ENCODE peak calls at places on chromosomes 16 and 17, in six cellular contexts. One of them, this sample, is unnamed.

GRCh38 chr16:77937473-77938195 is 84.7 kb upstream of the CLEC3A start:
- DNase-seq in T-helper 2 cell: no peak
- DNase-seq in GM13976: no peak
- DNase-seq in NCI-H1694: no peak
- DNase-seq in mesendoderm: no peak
- DNase-seq in stimulated activated CD4-positive, alpha-beta T cell treated with anti-CD3 and anti-CD28 coated beads, Interleukin-15, amount 100 ng/mL, for 1 hour: no peak
- DNase-seq in this sample: no peak

GRCh38 chr16:66853261-66854139 is 9.3 kb downstream of the CA7 start:
- DNase-seq in T-helper 2 cell: no peak
- DNase-seq in GM13976: peak; percentile 32
- DNase-seq in NCI-H1694: no peak
- DNase-seq in mesendoderm: no peak
- DNase-seq in stimulated activated CD4-positive, alpha-beta T cell treated with anti-CD3 and anti-CD28 coated beads, Interleukin-15, amount 100 ng/mL, for 1 hour: no peak
- DNase-seq in this sample: no peak

GRCh38 chr16:53091508-53092211 is 36.9 kb downstream of the CHD9 start:
- DNase-seq in T-helper 2 cell: no peak
- DNase-seq in GM13976: peak; percentile 56
- DNase-seq in NCI-H1694: peak; percentile 95
- DNase-seq in mesendoderm: peak; percentile 94
- DNase-seq in stimulated activated CD4-positive, alpha-beta T cell treated with anti-CD3 and anti-CD28 coated beads, Interleukin-15, amount 100 ng/mL, for 1 hour: no peak
- DNase-seq in this sample: no peak

GRCh38 chr17:7229504-7229903 is 4.8 kb downstream of the DVL2 start:
- DNase-seq in T-helper 2 cell: no peak
- DNase-seq in GM13976: no peak
- DNase-seq in NCI-H1694: no peak
- DNase-seq in mesendoderm: no peak
- DNase-seq in stimulated activated CD4-positive, alpha-beta T cell treated with anti-CD3 and anti-CD28 coated beads, Interleukin-15, amount 100 ng/mL, for 1 hour: no peak
- DNase-seq in this sample: no peak

GRCh38 chr17:48754500-48755261 is 26.1 kb upstream of the HOXB13 start:
- DNase-seq in T-helper 2 cell: no peak
- DNase-seq in GM13976: no peak
- DNase-seq in NCI-H1694: no peak
- DNase-seq in mesendoderm: no peak
- DNase-seq in stimulated activated CD4-positive, alpha-beta T cell treated with anti-CD3 and anti-CD28 coated beads, Interleukin-15, amount 100 ng/mL, for 1 hour: no peak
- DNase-seq in this sample: no peak

GRCh38 chr17:5883775-5884665 is 186.2 kb upstream of the WSCD1 start:
- DNase-seq in T-helper 2 cell: no peak
- DNase-seq in GM13976: no peak
- DNase-seq in NCI-H1694: no peak
- DNase-seq in mesendoderm: peak; percentile 27
- DNase-seq in stimulated activated CD4-positive, alpha-beta T cell treated with anti-CD3 and anti-CD28 coated beads, Interleukin-15, amount 100 ng/mL, for 1 hour: no peak
- DNase-seq in this sample: no peak

GRCh38 chr17:7234100-7235012 is at the start of gene DVL2:
- DNase-seq in T-helper 2 cell: peak; percentile 90
- DNase-seq in GM13976: peak; percentile 97
- DNase-seq in NCI-H1694: peak; percentile 89
- DNase-seq in mesendoderm: peak; percentile 97
- DNase-seq in stimulated activated CD4-positive, alpha-beta T cell treated with anti-CD3 and anti-CD28 coated beads, Interleukin-15, amount 100 ng/mL, for 1 hour: peak; percentile 88
- DNase-seq in this sample: peak; percentile 92

GRCh38 chr17:50593321-50593720 is 32.8 kb downstream of the CACNA1G start:
- DNase-seq in T-helper 2 cell: no peak
- DNase-seq in GM13976: no peak
- DNase-seq in NCI-H1694: peak; percentile 51
- DNase-seq in mesendoderm: peak; percentile 77
- DNase-seq in stimulated activated CD4-positive, alpha-beta T cell treated with anti-CD3 and anti-CD28 coated beads, Interleukin-15, amount 100 ng/mL, for 1 hour: no peak
- DNase-seq in this sample: no peak

GRCh38 chr17:64319531-64319930 is 56.5 kb upstream of the TEX2 start:
- DNase-seq in T-helper 2 cell: no peak
- DNase-seq in GM13976: no peak
- DNase-seq in NCI-H1694: no peak
- DNase-seq in mesendoderm: no peak
- DNase-seq in stimulated activated CD4-positive, alpha-beta T cell treated with anti-CD3 and anti-CD28 coated beads, Interleukin-15, amount 100 ng/mL, for 1 hour: no peak
- DNase-seq in this sample: no peak

GRCh38 chr17:32485261-32485955 is 1.4 kb upstream of the CDK5R1 start:
- DNase-seq in T-helper 2 cell: no peak
- DNase-seq in GM13976: no peak
- DNase-seq in NCI-H1694: no peak
- DNase-seq in mesendoderm: no peak
- DNase-seq in stimulated activated CD4-positive, alpha-beta T cell treated with anti-CD3 and anti-CD28 coated beads, Interleukin-15, amount 100 ng/mL, for 1 hour: no peak
- DNase-seq in this sample: no peak

GRCh38 chr16:22632621-22633020 is 121.9 kb downstream of the NPIPB5 start:
- DNase-seq in T-helper 2 cell: no peak
- DNase-seq in GM13976: no peak
- DNase-seq in NCI-H1694: no peak
- DNase-seq in mesendoderm: no peak
- DNase-seq in stimulated activated CD4-positive, alpha-beta T cell treated with anti-CD3 and anti-CD28 coated beads, Interleukin-15, amount 100 ng/mL, for 1 hour: no peak
- DNase-seq in this sample: no peak

GRCh38 chr16:89723279-89724250 is 2.2 kb downstream of the ZNF276 start:
- DNase-seq in T-helper 2 cell: peak; percentile 93
- DNase-seq in GM13976: no peak
- DNase-seq in NCI-H1694: no peak
- DNase-seq in mesendoderm: no peak
- DNase-seq in stimulated activated CD4-positive, alpha-beta T cell treated with anti-CD3 and anti-CD28 coated beads, Interleukin-15, amount 100 ng/mL, for 1 hour: peak; percentile 37
- DNase-seq in this sample: peak; percentile 85

GRCh38 chr17:29115906-29116651 is 64.1 kb downstream of the MYO18A start:
- DNase-seq in T-helper 2 cell: no peak
- DNase-seq in GM13976: peak; percentile 68
- DNase-seq in NCI-H1694: peak; percentile 80
- DNase-seq in mesendoderm: peak; percentile 89
- DNase-seq in stimulated activated CD4-positive, alpha-beta T cell treated with anti-CD3 and anti-CD28 coated beads, Interleukin-15, amount 100 ng/mL, for 1 hour: no peak
- DNase-seq in this sample: peak; percentile 54

GRCh38 chr17:76223802-76224201 is 16.5 kb downstream of the RNF157 start:
- DNase-seq in T-helper 2 cell: no peak
- DNase-seq in GM13976: no peak
- DNase-seq in NCI-H1694: no peak
- DNase-seq in mesendoderm: no peak
- DNase-seq in stimulated activated CD4-positive, alpha-beta T cell treated with anti-CD3 and anti-CD28 coated beads, Interleukin-15, amount 100 ng/mL, for 1 hour: no peak
- DNase-seq in this sample: no peak

GRCh38 chr17:76138234-76138895 is 2.7 kb downstream of the FOXJ1 start:
- DNase-seq in T-helper 2 cell: no peak
- DNase-seq in GM13976: peak; percentile 32
- DNase-seq in NCI-H1694: no peak
- DNase-seq in mesendoderm: peak; percentile 66
- DNase-seq in stimulated activated CD4-positive, alpha-beta T cell treated with anti-CD3 and anti-CD28 coated beads, Interleukin-15, amount 100 ng/mL, for 1 hour: no peak
- DNase-seq in this sample: no peak

GRCh38 chr16:7866144-7866543 is 533.5 kb downstream of the RBFOX1 start:
- DNase-seq in T-helper 2 cell: no peak
- DNase-seq in GM13976: no peak
- DNase-seq in NCI-H1694: no peak
- DNase-seq in mesendoderm: peak; percentile 46
- DNase-seq in stimulated activated CD4-positive, alpha-beta T cell treated with anti-CD3 and anti-CD28 coated beads, Interleukin-15, amount 100 ng/mL, for 1 hour: no peak
- DNase-seq in this sample: no peak

GRCh38 chr17:36667922-36668321 is 66.5 kb downstream of the MRM1 start:
- DNase-seq in T-helper 2 cell: no peak
- DNase-seq in GM13976: no peak
- DNase-seq in NCI-H1694: no peak
- DNase-seq in mesendoderm: no peak
- DNase-seq in stimulated activated CD4-positive, alpha-beta T cell treated with anti-CD3 and anti-CD28 coated beads, Interleukin-15, amount 100 ng/mL, for 1 hour: no peak
- DNase-seq in this sample: no peak

GRCh38 chr17:35315283-35315682 is 58.1 kb downstream of the SLFN11 start:
- DNase-seq in T-helper 2 cell: no peak
- DNase-seq in GM13976: no peak
- DNase-seq in NCI-H1694: no peak
- DNase-seq in mesendoderm: no peak
- DNase-seq in stimulated activated CD4-positive, alpha-beta T cell treated with anti-CD3 and anti-CD28 coated beads, Interleukin-15, amount 100 ng/mL, for 1 hour: no peak
- DNase-seq in this sample: no peak

GRCh38 chr16:27642753-27643152 is 92.8 kb downstream of the KATNIP start:
- DNase-seq in T-helper 2 cell: no peak
- DNase-seq in GM13976: no peak
- DNase-seq in NCI-H1694: peak; percentile 42
- DNase-seq in mesendoderm: peak; percentile 62
- DNase-seq in stimulated activated CD4-positive, alpha-beta T cell treated with anti-CD3 and anti-CD28 coated beads, Interleukin-15, amount 100 ng/mL, for 1 hour: no peak
- DNase-seq in this sample: no peak

This sample was measured in Jurkat, Clone E6-1.